ENCODE peak calls at places on chromosomes 12 and 14, in four cellular contexts. One of them, this sample, is unnamed.

GRCh38 chr12:112198120-112198733 is 72.9 kb downstream of the TRAFD1 start:
- DNase-seq in heart left ventricle: no peak
- DNase-seq in bronchial epithelial cell: peak; percentile 53
- DNase-seq in stimulated activated CD4-positive, alpha-beta T cell treated with anti-CD3 and anti-CD28 coated beads, Interleukin-4, amount 100 ng/mL, for 1 hour: peak; percentile 49
- DNase-seq in this sample: peak; percentile 40

GRCh38 chr12:57397441-57397840 is 33.4 kb downstream of the R3HDM2 start:
- DNase-seq in bronchial epithelial cell: no peak
- DNase-seq in stimulated activated CD4-positive, alpha-beta T cell treated with anti-CD3 and anti-CD28 coated beads, Interleukin-4, amount 100 ng/mL, for 1 hour: no peak
- DNase-seq in heart left ventricle: no peak
- DNase-seq in this sample: no peak

GRCh38 chr12:3520168-3520567 is 29.2 kb downstream of the PRMT8 start:
- DNase-seq in stimulated activated CD4-positive, alpha-beta T cell treated with anti-CD3 and anti-CD28 coated beads, Interleukin-4, amount 100 ng/mL, for 1 hour: no peak
- DNase-seq in heart left ventricle: peak; percentile 37
- DNase-seq in bronchial epithelial cell: no peak
- DNase-seq in this sample: no peak

GRCh38 chr12:117025481-117026151 is 73.6 kb downstream of the TESC start:
- DNase-seq in heart left ventricle: peak; percentile 71
- DNase-seq in stimulated activated CD4-positive, alpha-beta T cell treated with anti-CD3 and anti-CD28 coated beads, Interleukin-4, amount 100 ng/mL, for 1 hour: peak; percentile 38
- DNase-seq in bronchial epithelial cell: peak; percentile 51
- DNase-seq in this sample: no peak

GRCh38 chr12:43805149-43805856 is 814 bp downstream of the TWF1 start:
- DNase-seq in bronchial epithelial cell: no peak
- DNase-seq in stimulated activated CD4-positive, alpha-beta T cell treated with anti-CD3 and anti-CD28 coated beads, Interleukin-4, amount 100 ng/mL, for 1 hour: no peak
- DNase-seq in heart left ventricle: no peak
- DNase-seq in this sample: no peak

GRCh38 chr12:98594050-98594853 is 766 bp downstream of the SLC25A3 start:
- DNase-seq in heart left ventricle: peak; percentile 56
- DNase-seq in bronchial epithelial cell: peak; percentile 13
- DNase-seq in stimulated activated CD4-positive, alpha-beta T cell treated with anti-CD3 and anti-CD28 coated beads, Interleukin-4, amount 100 ng/mL, for 1 hour: no peak
- DNase-seq in this sample: no peak

GRCh38 chr14:70988452-70988851 is 81.2 kb downstream of the PCNX1 start:
- DNase-seq in heart left ventricle: no peak
- DNase-seq in stimulated activated CD4-positive, alpha-beta T cell treated with anti-CD3 and anti-CD28 coated beads, Interleukin-4, amount 100 ng/mL, for 1 hour: no peak
- DNase-seq in bronchial epithelial cell: no peak
- DNase-seq in this sample: no peak

GRCh38 chr12:96752211-96752610 is 154.8 kb upstream of the NEDD1 start:
- DNase-seq in stimulated activated CD4-positive, alpha-beta T cell treated with anti-CD3 and anti-CD28 coated beads, Interleukin-4, amount 100 ng/mL, for 1 hour: no peak
- DNase-seq in heart left ventricle: no peak
- DNase-seq in bronchial epithelial cell: peak; percentile 70
- DNase-seq in this sample: no peak

GRCh38 chr14:64478634-64479250 is 13.4 kb downstream of the AKAP5 start:
- DNase-seq in bronchial epithelial cell: peak; percentile 24
- DNase-seq in heart left ventricle: no peak
- DNase-seq in stimulated activated CD4-positive, alpha-beta T cell treated with anti-CD3 and anti-CD28 coated beads, Interleukin-4, amount 100 ng/mL, for 1 hour: no peak
- DNase-seq in this sample: no peak

GRCh38 chr14:64235652-64236640 is 58.2 kb downstream of the ESR2 start:
- DNase-seq in stimulated activated CD4-positive, alpha-beta T cell treated with anti-CD3 and anti-CD28 coated beads, Interleukin-4, amount 100 ng/mL, for 1 hour: no peak
- DNase-seq in heart left ventricle: no peak
- DNase-seq in bronchial epithelial cell: no peak
- DNase-seq in this sample: peak; percentile 94

GRCh38 chr14:91055016-91055415 is 5.4 kb downstream of the RPS6KA5 start:
- DNase-seq in stimulated activated CD4-positive, alpha-beta T cell treated with anti-CD3 and anti-CD28 coated beads, Interleukin-4, amount 100 ng/mL, for 1 hour: no peak
- DNase-seq in heart left ventricle: no peak
- DNase-seq in bronchial epithelial cell: no peak
- DNase-seq in this sample: no peak

GRCh38 chr14:100585448-100586152 is 1.6 kb downstream of the BEGAIN start:
- DNase-seq in bronchial epithelial cell: no peak
- DNase-seq in heart left ventricle: no peak
- DNase-seq in stimulated activated CD4-positive, alpha-beta T cell treated with anti-CD3 and anti-CD28 coated beads, Interleukin-4, amount 100 ng/mL, for 1 hour: peak; percentile 0
- DNase-seq in this sample: no peak

GRCh38 chr14:74917646-74918081 is 5.4 kb downstream of the RPS6KL1 start:
- DNase-seq in bronchial epithelial cell: peak; percentile 11
- DNase-seq in stimulated activated CD4-positive, alpha-beta T cell treated with anti-CD3 and anti-CD28 coated beads, Interleukin-4, amount 100 ng/mL, for 1 hour: no peak
- DNase-seq in heart left ventricle: peak; percentile 67
- DNase-seq in this sample: no peak

GRCh38 chr12:71955946-71956345 is 17.3 kb downstream of the TPH2 start:
- DNase-seq in bronchial epithelial cell: peak; percentile 17
- DNase-seq in heart left ventricle: no peak
- DNase-seq in stimulated activated CD4-positive, alpha-beta T cell treated with anti-CD3 and anti-CD28 coated beads, Interleukin-4, amount 100 ng/mL, for 1 hour: no peak
- DNase-seq in this sample: no peak

GRCh38 chr14:19729763-19730162 is 13.6 kb upstream of the OR4Q3 start:
- DNase-seq in heart left ventricle: no peak
- DNase-seq in stimulated activated CD4-positive, alpha-beta T cell treated with anti-CD3 and anti-CD28 coated beads, Interleukin-4, amount 100 ng/mL, for 1 hour: no peak
- DNase-seq in bronchial epithelial cell: no peak
- DNase-seq in this sample: no peak

This sample was measured in naive B cell.